ENCODE peak calls at places on chromosome 1, in five cellular contexts. U is GM12865, N is WERI-Rb-1, E is adrenal gland, O is HAP-1. W is an unnamed sample.
A peak's percentile ranks its signal among the peaks of the same experiment; 100 is the strongest.

GRCh38 chr1:16960560-16961296 is 19.7 kb downstream of the MFAP2 start:
- DNase-seq in N (no peak), U (peak; percentile 78), E (peak; percentile 86), O (peak; percentile 7), W (peak; percentile 92)

GRCh38 chr1:22184892-22185612 is 42.2 kb upstream of the WNT4 start:
- DNase-seq in U (peak; percentile 56), O (peak; percentile 21), E (no peak), N (no peak), W (peak; percentile 29)

GRCh38 chr1:201379733-201380242 is 2.3 kb upstream of the TNNT2 start:
- DNase-seq in N (no peak), E (no peak), O (no peak), U (no peak), W (no peak)

GRCh38 chr1:117671781-117672501 is 66.1 kb downstream of the TENT5C start:
- DNase-seq in O (peak; percentile 15), U (no peak), N (no peak), E (peak; percentile 78), W (peak; percentile 80)

GRCh38 chr1:109275706-109276345 is 7.1 kb downstream of the PSRC1 start:
- DNase-seq in O (no peak), E (no peak), U (no peak), N (no peak), W (no peak)

GRCh38 chr1:44073528-44073927 is 42.3 kb upstream of the SLC6A9 start:
- DNase-seq in U (no peak), O (no peak), N (no peak), E (no peak), W (no peak)

GRCh38 chr1:23718482-23718881 is 24.8 kb upstream of the ELOA start:
- DNase-seq in N (peak; percentile 60), E (no peak), U (peak; percentile 71), O (peak; percentile 82), W (no peak)

GRCh38 chr1:89723863-89724262 is 90.9 kb downstream of the LRRC8C start:
- DNase-seq in O (no peak), N (no peak), E (no peak), U (no peak), W (no peak)

GRCh38 chr1:159906960-159907359 is 7.0 kb upstream of the CFAP45 start:
- DNase-seq in N (no peak), U (no peak), E (no peak), O (no peak), W (no peak)

GRCh38 chr1:173868266-173869107 is at the start of gene ZBTB37:
- DNase-seq in N (peak; percentile 98), U (peak; percentile 97), E (peak; percentile 89), O (peak; percentile 97), W (peak; percentile 96)

GRCh38 chr1:244970236-244970652 is 105.9 kb upstream of the HNRNPU start:
- DNase-seq in O (peak; percentile 85), U (peak; percentile 89), E (peak; percentile 81), N (no peak), W (peak; percentile 71)

GRCh38 chr1:63033211-63033610 is 249.3 kb downstream of the ATG4C start:
- DNase-seq in U (no peak), N (no peak), O (no peak), E (no peak), W (no peak)

GRCh38 chr1:108000620-108001105 is 35.7 kb upstream of the VAV3 start:
- DNase-seq in O (no peak), U (no peak), E (peak; percentile 74), N (no peak), W (peak; percentile 64)

GRCh38 chr1:113812661-113813135 is 422 bp upstream of the RSBN1 start:
- DNase-seq in U (no peak), N (peak; percentile 9), O (peak; percentile 20), E (peak; percentile 39), W (no peak)

GRCh38 chr1:6105218-6105679 is 59.6 kb downstream of the KCNAB2 start:
- DNase-seq in N (no peak), U (no peak), O (no peak), E (no peak), W (no peak)

GRCh38 chr1:248143311-248143710 is 1.6 kb upstream of the OR2M5 start:
- DNase-seq in N (no peak), O (no peak), U (no peak), E (no peak), W (no peak)

GRCh38 chr1:203744008-203744972 is 20.7 kb upstream of the LAX1 start:
- DNase-seq in U (peak; percentile 75), N (no peak), O (no peak), E (peak; percentile 73), W (peak; percentile 31)

GRCh38 chr1:172699111-172699510 is 40.2 kb downstream of the FASLG start:
- DNase-seq in U (peak; percentile 71), N (no peak), E (no peak), O (no peak), W (no peak)

GRCh38 chr1:116842654-116843053 is 67.1 kb upstream of the PTGFRN start:
- DNase-seq in O (no peak), E (no peak), U (no peak), N (no peak), W (no peak)

GRCh38 chr1:91026777-91027176 is 4.9 kb upstream of the ZNF644 start:
- DNase-seq in N (no peak), E (no peak), O (no peak), U (no peak), W (no peak)

GRCh38 chr1:206911064-206911663 is 10.6 kb downstream of the FCMR start:
- DNase-seq in O (peak; percentile 40), E (peak; percentile 58), U (peak; percentile 72), N (peak; percentile 58), W (no peak)

GRCh38 chr1:211339631-211340041 is 13.0 kb downstream of the TRAF5 start:
- DNase-seq in U (peak; percentile 30), N (no peak), O (no peak), E (no peak), W (no peak)

GRCh38 chr1:158554352-158554751 is at the start of gene OR6Y1:
- DNase-seq in O (no peak), E (no peak), N (no peak), U (no peak), W (no peak)

GRCh38 chr1:150268706-150269403 is at the start of gene APH1A:
- DNase-seq in E (peak; percentile 98), O (peak; percentile 98), N (peak; percentile 100), U (peak; percentile 98), W (peak; percentile 96)

GRCh38 chr1:159924791-159925712 is at the start of gene TAGLN2:
- DNase-seq in O (peak; percentile 94), U (peak; percentile 94), E (peak; percentile 88), N (peak; percentile 98), W (peak; percentile 93)

GRCh38 chr1:121558514-121558913 is 373.7 kb downstream of the SRGAP2C start:
- DNase-seq in N (no peak), U (no peak), O (no peak), E (peak; percentile 30), W (no peak)

GRCh38 chr1:9203623-9204022 is 31.0 kb upstream of the H6PD start:
- DNase-seq in U (no peak), N (no peak), O (no peak), E (no peak), W (no peak)

GRCh38 chr1:185785586-185785985 is 51.4 kb downstream of the HMCN1 start:
- DNase-seq in N (no peak), U (no peak), O (no peak), E (no peak), W (no peak)

GRCh38 chr1:232628335-232629214 is 1.4 kb downstream of the SIPA1L2 start:
- DNase-seq in U (peak; percentile 10), E (no peak), N (no peak), O (no peak), W (no peak)
- H3K4me3 ChIP-seq in U (no peak overlapping the region), E (no peak overlapping the region), N (peak overlapping the region; percentile 48), O (peak overlapping the region; percentile 59), W (peak overlapping the region; percentile 74)

GRCh38 chr1:52180176-52180575 is 38.3 kb downstream of the ZFYVE9 start:
- DNase-seq in E (no peak), N (no peak), O (no peak), U (no peak), W (no peak)
- H3K4me3 ChIP-seq in E (no peak overlapping the region), N (no peak overlapping the region), O (no peak overlapping the region), U (no peak overlapping the region), W (no peak overlapping the region)

GRCh38 chr1:237041461-237041794 is 556 bp upstream of the RYR2 start:
- DNase-seq in N (no peak), O (no peak), E (no peak), U (no peak), W (no peak)
- H3K4me3 ChIP-seq in N (peak overlapping the region; percentile 32), O (no peak overlapping the region), E (no peak overlapping the region), U (no peak overlapping the region), W (peak overlapping the region; percentile 58)

DNA sequence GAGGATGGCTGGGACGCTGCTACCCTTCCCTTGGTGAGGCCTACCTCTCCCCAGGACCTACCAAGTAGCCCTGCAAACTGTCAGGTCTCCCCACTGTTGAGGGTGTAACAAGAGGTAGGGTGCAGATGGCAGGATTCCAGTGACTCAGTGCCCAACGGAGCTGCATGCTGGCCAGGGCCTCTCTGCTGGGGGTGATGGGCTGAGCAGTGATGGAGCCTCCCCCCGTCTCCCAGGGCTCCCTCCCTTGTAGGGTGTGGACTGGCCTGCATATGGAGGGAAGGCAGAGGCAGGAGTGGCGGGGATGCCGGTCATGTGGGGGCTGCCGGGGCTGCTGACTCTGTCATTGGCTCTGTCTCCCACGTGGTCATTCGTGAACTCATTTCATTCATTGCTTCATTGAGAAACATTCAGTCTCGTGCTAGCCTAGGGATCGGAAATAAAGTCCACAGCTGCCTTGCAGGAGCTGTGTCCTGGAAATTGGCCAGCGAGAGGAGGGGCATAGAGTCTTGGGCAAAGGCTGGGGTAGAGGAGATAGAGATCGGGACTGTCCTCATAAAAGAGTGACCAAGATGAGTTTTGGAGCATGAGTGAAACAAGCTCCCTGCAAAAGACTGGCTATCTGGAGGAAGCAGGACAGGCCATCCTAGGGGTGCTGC is 22.9 kb upstream of the DISP3 start:
- DNase-seq in O (no peak), U (no peak), E (no peak), N (no peak), W (no peak)
- H3K4me3 ChIP-seq in O (no peak overlapping the region), U (no peak overlapping the region), E (no peak overlapping the region), N (no peak overlapping the region), W (no peak overlapping the region)

GRCh38 chr1:115086176-115086830 is 3.0 kb downstream of the TSPAN2 start:
- DNase-seq in O (no peak), N (no peak), E (no peak), U (no peak), W (no peak)
- H3K4me3 ChIP-seq in O (no peak overlapping the region), N (no peak overlapping the region), E (no peak overlapping the region), U (no peak overlapping the region), W (no peak overlapping the region)

DNA sequence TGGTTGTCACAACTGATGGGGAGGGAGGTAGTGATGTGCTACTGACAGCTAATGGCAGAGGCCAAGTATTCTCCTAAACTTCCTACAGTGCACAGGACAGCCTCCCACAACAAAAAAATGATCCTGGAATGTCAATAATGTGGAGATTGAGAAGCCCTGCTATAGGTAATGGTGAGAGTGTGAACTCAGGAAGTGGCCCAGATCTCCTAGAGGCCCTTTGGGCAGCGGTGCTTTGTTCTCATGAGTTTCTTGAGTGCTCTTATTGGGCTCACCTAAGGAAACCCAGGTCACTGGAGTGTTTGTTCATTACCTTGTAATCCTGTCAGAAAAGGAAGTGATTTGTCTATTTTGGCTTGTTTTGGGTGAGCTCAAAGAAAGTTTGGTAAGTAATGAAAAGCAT is 5.9 kb downstream of the OTUD3 start:
- DNase-seq in U (no peak), E (no peak), N (no peak), O (no peak), W (no peak)
- H3K4me3 ChIP-seq in U (no peak overlapping the region), E (no peak overlapping the region), N (no peak overlapping the region), O (no peak overlapping the region), W (no peak overlapping the region)

GRCh38 chr1:208269338-208269666 is 25.1 kb upstream of the PLXNA2 start:
- DNase-seq in O (no peak), E (no peak), N (no peak), U (no peak), W (no peak)
- H3K4me3 ChIP-seq in O (no peak overlapping the region), E (no peak overlapping the region), N (no peak overlapping the region), U (no peak overlapping the region), W (no peak overlapping the region)